ENCODE peak calls at places on chromosomes 4 and X, in eight cellular contexts. One of them, this sample, is unnamed.
A peak's percentile ranks its signal among the peaks of the same experiment; 100 is the strongest.

GRCh38 chr4:66852843-66853242 is 692.5 kb downstream of the CENPC start:
- DNase-seq in body of pancreas: no peak
- DNase-seq in stomach: no peak
- DNase-seq in mesendoderm: no peak
- DNase-seq in psoas muscle: no peak
- DNase-seq in breast epithelium: no peak
- DNase-seq in SJCRH30: peak; percentile 8
- DNase-seq in left ventricle myocardium inferior: no peak
- DNase-seq in this sample: no peak

GRCh38 chrX:18886344-18887161 is 97.4 kb downstream of the PHKA2 start:
- DNase-seq in body of pancreas: peak; percentile 78
- DNase-seq in breast epithelium: peak; percentile 58
- DNase-seq in SJCRH30: peak; percentile 82
- DNase-seq in psoas muscle: peak; percentile 90
- DNase-seq in mesendoderm: peak; percentile 80
- DNase-seq in stomach: peak; percentile 68
- DNase-seq in left ventricle myocardium inferior: peak; percentile 74
- DNase-seq in this sample: peak; percentile 90

GRCh38 chrX:68842781-68843581 is 14.2 kb downstream of the EFNB1 start:
- DNase-seq in left ventricle myocardium inferior: peak; percentile 20
- DNase-seq in stomach: peak; percentile 39
- DNase-seq in SJCRH30: no peak
- DNase-seq in mesendoderm: no peak
- DNase-seq in psoas muscle: no peak
- DNase-seq in breast epithelium: no peak
- DNase-seq in body of pancreas: peak; percentile 48
- DNase-seq in this sample: no peak

GRCh38 chr4:161581262-161581661 is 582.5 kb downstream of the FSTL5 start:
- DNase-seq in stomach: no peak
- DNase-seq in breast epithelium: no peak
- DNase-seq in SJCRH30: no peak
- DNase-seq in psoas muscle: no peak
- DNase-seq in left ventricle myocardium inferior: no peak
- DNase-seq in mesendoderm: no peak
- DNase-seq in body of pancreas: no peak
- DNase-seq in this sample: no peak

GRCh38 chrX:56231706-56232105 is 450 bp upstream of the KLF8 start:
- DNase-seq in left ventricle myocardium inferior: no peak
- DNase-seq in psoas muscle: no peak
- DNase-seq in SJCRH30: no peak
- DNase-seq in mesendoderm: peak; percentile 93
- DNase-seq in breast epithelium: no peak
- DNase-seq in stomach: no peak
- DNase-seq in body of pancreas: no peak
- DNase-seq in this sample: no peak

GRCh38 chr4:164734476-164734875 is 19.5 kb upstream of the SMIM31 start:
- DNase-seq in left ventricle myocardium inferior: no peak
- DNase-seq in stomach: no peak
- DNase-seq in body of pancreas: no peak
- DNase-seq in mesendoderm: no peak
- DNase-seq in psoas muscle: no peak
- DNase-seq in breast epithelium: no peak
- DNase-seq in SJCRH30: no peak
- DNase-seq in this sample: peak; percentile 29

GRCh38 chrX:48507246-48507645 is 1.5 kb upstream of the PORCN start:
- DNase-seq in mesendoderm: no peak
- DNase-seq in psoas muscle: no peak
- DNase-seq in body of pancreas: no peak
- DNase-seq in SJCRH30: no peak
- DNase-seq in left ventricle myocardium inferior: no peak
- DNase-seq in stomach: no peak
- DNase-seq in breast epithelium: no peak
- DNase-seq in this sample: no peak

GRCh38 chrX:86711531-86712180 is 563.4 kb downstream of the DACH2 start:
- DNase-seq in psoas muscle: no peak
- DNase-seq in stomach: no peak
- DNase-seq in breast epithelium: no peak
- DNase-seq in SJCRH30: no peak
- DNase-seq in body of pancreas: no peak
- DNase-seq in mesendoderm: no peak
- DNase-seq in left ventricle myocardium inferior: no peak
- DNase-seq in this sample: no peak

GRCh38 chr4:21134994-21135393 is 434.7 kb downstream of the PACRGL start:
- DNase-seq in left ventricle myocardium inferior: no peak
- DNase-seq in SJCRH30: peak; percentile 55
- DNase-seq in psoas muscle: no peak
- DNase-seq in mesendoderm: peak; percentile 51
- DNase-seq in breast epithelium: no peak
- DNase-seq in stomach: no peak
- DNase-seq in body of pancreas: no peak
- DNase-seq in this sample: no peak

GRCh38 chr4:177239475-177239874 is 70.2 kb upstream of the NEIL3 start:
- DNase-seq in breast epithelium: no peak
- DNase-seq in psoas muscle: no peak
- DNase-seq in body of pancreas: no peak
- DNase-seq in mesendoderm: no peak
- DNase-seq in SJCRH30: no peak
- DNase-seq in left ventricle myocardium inferior: no peak
- DNase-seq in stomach: no peak
- DNase-seq in this sample: no peak

GRCh38 chr4:11912886-11913285 is 484.2 kb upstream of the HS3ST1 start:
- DNase-seq in body of pancreas: no peak
- DNase-seq in stomach: no peak
- DNase-seq in mesendoderm: no peak
- DNase-seq in SJCRH30: no peak
- DNase-seq in psoas muscle: no peak
- DNase-seq in left ventricle myocardium inferior: no peak
- DNase-seq in breast epithelium: no peak
- DNase-seq in this sample: no peak

DNA sequence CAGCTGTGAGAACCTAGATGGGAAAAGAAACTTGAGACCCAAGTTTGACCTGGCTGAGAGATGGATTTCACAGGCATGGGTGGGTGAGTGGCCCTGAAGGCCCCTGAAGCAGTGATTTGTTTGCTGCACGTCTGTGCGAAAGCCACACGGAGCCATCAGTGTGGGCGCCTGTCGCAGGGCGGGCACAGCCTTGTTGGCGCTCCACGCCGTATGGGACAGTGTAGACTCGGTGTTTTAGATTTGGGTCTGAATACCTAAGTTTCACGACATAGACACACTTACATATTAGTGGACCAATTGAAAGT is 21.9 kb upstream of the UVSSA start:
- DNase-seq in mesendoderm: no peak
- DNase-seq in psoas muscle: no peak
- DNase-seq in left ventricle myocardium inferior: no peak
- DNase-seq in breast epithelium: no peak
- DNase-seq in body of pancreas: no peak
- DNase-seq in SJCRH30: no peak
- DNase-seq in stomach: no peak
- DNase-seq in this sample: no peak
- H3K36me3 ChIP-seq in mesendoderm: peaks cover 2% of the 10 kb centered on the region
- H3K36me3 ChIP-seq in psoas muscle: peaks cover 65% of the 10 kb centered on the region
- H3K36me3 ChIP-seq in left ventricle myocardium inferior: peaks cover 76% of the 10 kb centered on the region
- H3K36me3 ChIP-seq in breast epithelium: no peaks in the 10 kb centered on the region
- H3K36me3 ChIP-seq in body of pancreas: no peaks in the 10 kb centered on the region
- H3K36me3 ChIP-seq in SJCRH30: peaks cover 16% of the 10 kb centered on the region
- H3K36me3 ChIP-seq in stomach: peaks cover 92% of the 10 kb centered on the region
- H3K36me3 ChIP-seq in this sample: peaks cover 61% of the 10 kb centered on the region

DNA sequence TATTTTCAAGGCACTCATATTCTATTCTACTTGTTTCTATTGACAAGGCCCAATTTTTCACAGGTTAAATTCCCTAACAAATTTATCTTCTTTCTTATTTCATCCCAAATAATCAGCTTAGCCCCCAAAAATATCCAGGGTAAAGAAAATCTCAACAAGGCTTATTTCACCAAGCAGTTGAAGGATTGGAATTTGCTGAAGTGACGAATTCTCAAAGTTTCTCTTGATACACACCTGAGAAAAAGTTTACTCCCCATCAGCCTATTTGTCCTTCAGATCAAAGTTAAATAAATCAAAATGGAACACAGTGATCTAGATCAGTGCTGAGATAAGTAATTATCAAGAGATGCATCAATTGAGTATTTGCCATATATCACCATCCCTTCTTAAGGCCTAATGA is 106.9 kb downstream of the ATRX start:
- DNase-seq in breast epithelium: no peak
- DNase-seq in psoas muscle: no peak
- DNase-seq in SJCRH30: no peak
- DNase-seq in body of pancreas: no peak
- DNase-seq in left ventricle myocardium inferior: no peak
- DNase-seq in stomach: no peak
- DNase-seq in mesendoderm: no peak
- DNase-seq in this sample: no peak
- H3K36me3 ChIP-seq in breast epithelium: no peaks in the 10 kb centered on the region
- H3K36me3 ChIP-seq in psoas muscle: peaks cover 17% of the 10 kb centered on the region
- H3K36me3 ChIP-seq in SJCRH30: peaks cover 7% of the 10 kb centered on the region
- H3K36me3 ChIP-seq in body of pancreas: no peaks in the 10 kb centered on the region
- H3K36me3 ChIP-seq in left ventricle myocardium inferior: peaks cover 12% of the 10 kb centered on the region
- H3K36me3 ChIP-seq in stomach: peaks cover 19% of the 10 kb centered on the region
- H3K36me3 ChIP-seq in mesendoderm: no peaks in the 10 kb centered on the region
- H3K36me3 ChIP-seq in this sample: peaks cover 3% of the 10 kb centered on the region

DNA sequence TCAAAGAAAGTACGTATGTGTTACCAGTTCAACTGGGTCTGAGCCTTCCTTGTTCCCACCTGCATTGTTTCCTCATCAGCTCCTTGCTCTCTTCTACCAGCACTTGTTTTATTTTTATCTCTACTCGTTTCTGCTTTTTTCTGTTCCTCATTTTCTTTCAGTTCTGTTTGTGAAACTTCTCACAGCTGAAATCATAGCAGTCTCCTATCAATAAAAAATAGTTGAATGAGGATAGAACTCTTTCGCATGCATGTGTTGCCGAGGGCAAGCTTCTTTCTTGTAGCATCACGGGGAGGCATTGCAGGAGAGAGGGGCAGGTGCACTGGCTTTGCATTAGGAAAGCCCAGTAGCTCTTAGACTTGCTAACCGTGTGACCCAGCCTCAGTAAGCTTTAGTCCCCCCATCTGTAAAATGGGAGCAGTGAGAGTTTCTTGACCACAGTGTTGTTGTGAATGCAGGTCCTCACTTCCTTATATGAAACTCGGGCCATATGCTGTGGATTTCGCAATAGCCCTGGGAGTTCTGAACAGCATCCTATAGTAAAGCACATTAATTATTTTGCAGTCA is 24.7 kb downstream of the OFD1 start:
- DNase-seq in body of pancreas: no peak
- DNase-seq in SJCRH30: no peak
- DNase-seq in stomach: no peak
- DNase-seq in psoas muscle: no peak
- DNase-seq in mesendoderm: no peak
- DNase-seq in breast epithelium: no peak
- DNase-seq in left ventricle myocardium inferior: no peak
- DNase-seq in this sample: no peak
- H3K36me3 ChIP-seq in body of pancreas: no peaks in the 10 kb centered on the region
- H3K36me3 ChIP-seq in SJCRH30: peaks cover 62% of the 10 kb centered on the region
- H3K36me3 ChIP-seq in stomach: peaks cover 83% of the 10 kb centered on the region
- H3K36me3 ChIP-seq in psoas muscle: peaks cover 79% of the 10 kb centered on the region
- H3K36me3 ChIP-seq in mesendoderm: no peaks in the 10 kb centered on the region
- H3K36me3 ChIP-seq in breast epithelium: no peaks in the 10 kb centered on the region
- H3K36me3 ChIP-seq in left ventricle myocardium inferior: peaks cover 52% of the 10 kb centered on the region
- H3K36me3 ChIP-seq in this sample: peaks cover 75% of the 10 kb centered on the region

DNA sequence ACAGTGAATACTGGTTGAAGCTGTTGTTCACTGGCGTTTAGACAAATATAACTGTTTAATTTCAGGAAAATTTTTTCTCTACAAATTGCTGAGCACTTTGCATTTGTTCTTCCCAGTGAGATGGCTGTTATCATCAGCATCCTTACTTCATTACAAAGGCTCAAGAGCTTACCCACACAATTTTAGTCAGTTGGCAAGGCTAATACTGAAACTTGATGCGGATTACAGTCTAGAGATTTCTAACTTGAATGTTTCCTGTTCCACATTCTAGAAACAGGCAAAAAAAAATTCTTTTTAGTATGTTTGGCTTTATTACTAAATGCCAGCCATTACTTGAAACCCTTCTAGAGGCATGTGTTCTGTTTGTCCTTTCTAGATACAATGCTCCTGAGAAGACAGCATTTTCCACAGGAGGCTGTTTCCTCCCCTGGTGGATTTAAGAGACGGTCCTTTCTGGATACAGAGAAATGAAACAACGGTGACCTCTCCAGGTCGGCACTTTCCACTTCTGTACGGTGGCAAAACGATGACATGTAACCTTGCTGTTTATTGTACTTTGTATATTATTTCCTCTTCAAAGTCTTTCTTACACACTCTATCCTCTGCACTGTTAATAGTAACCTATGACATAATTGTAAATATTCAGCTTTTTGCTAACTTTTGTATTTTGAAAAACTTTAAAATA is 80.9 kb downstream of the RFC1 start:
- DNase-seq in left ventricle myocardium inferior: no peak
- DNase-seq in SJCRH30: no peak
- DNase-seq in psoas muscle: no peak
- DNase-seq in mesendoderm: no peak
- DNase-seq in body of pancreas: no peak
- DNase-seq in breast epithelium: no peak
- DNase-seq in stomach: no peak
- DNase-seq in this sample: no peak
- H3K36me3 ChIP-seq in left ventricle myocardium inferior: peaks cover 72% of the 10 kb centered on the region
- H3K36me3 ChIP-seq in SJCRH30: peaks cover 60% of the 10 kb centered on the region
- H3K36me3 ChIP-seq in psoas muscle: peaks cover 74% of the 10 kb centered on the region
- H3K36me3 ChIP-seq in mesendoderm: peaks cover 6% of the 10 kb centered on the region
- H3K36me3 ChIP-seq in body of pancreas: peaks cover 7% of the 10 kb centered on the region
- H3K36me3 ChIP-seq in breast epithelium: no peaks in the 10 kb centered on the region
- H3K36me3 ChIP-seq in stomach: peaks cover 69% of the 10 kb centered on the region
- H3K36me3 ChIP-seq in this sample: peaks cover 59% of the 10 kb centered on the region

DNA sequence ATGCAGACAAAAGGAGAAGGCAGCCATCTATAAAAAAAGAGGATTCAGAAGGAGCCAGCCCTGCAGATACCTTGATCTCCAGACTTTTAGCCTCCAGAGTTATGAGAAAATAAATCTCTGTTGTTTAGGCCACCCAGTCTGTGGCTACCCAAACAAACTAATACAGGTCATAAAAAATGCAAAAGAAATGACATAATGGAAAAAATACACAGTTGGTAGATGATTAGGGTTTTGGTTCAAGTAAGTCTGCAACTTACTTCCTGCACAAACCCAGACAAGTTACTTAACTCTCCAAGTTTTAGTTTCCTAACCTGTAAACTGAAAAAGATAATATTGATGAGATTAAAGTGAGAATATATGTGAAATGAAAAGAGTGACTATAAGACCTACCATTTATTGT is 11.3 kb downstream of the QDPR start:
- DNase-seq in SJCRH30: no peak
- DNase-seq in breast epithelium: no peak
- DNase-seq in mesendoderm: no peak
- DNase-seq in left ventricle myocardium inferior: no peak
- DNase-seq in body of pancreas: no peak
- DNase-seq in psoas muscle: no peak
- DNase-seq in stomach: no peak
- DNase-seq in this sample: no peak
- H3K36me3 ChIP-seq in SJCRH30: peaks cover 43% of the 10 kb centered on the region
- H3K36me3 ChIP-seq in breast epithelium: peaks cover 16% of the 10 kb centered on the region
- H3K36me3 ChIP-seq in mesendoderm: peaks cover 4% of the 10 kb centered on the region
- H3K36me3 ChIP-seq in left ventricle myocardium inferior: peaks cover 72% of the 10 kb centered on the region
- H3K36me3 ChIP-seq in body of pancreas: no peaks in the 10 kb centered on the region
- H3K36me3 ChIP-seq in psoas muscle: peaks cover 91% of the 10 kb centered on the region
- H3K36me3 ChIP-seq in stomach: peaks cover 91% of the 10 kb centered on the region
- H3K36me3 ChIP-seq in this sample: peaks cover 34% of the 10 kb centered on the region